ENCODE peak calls at places on chromosomes 13 and 19, in seven cellular contexts. V is activated naive CD8-positive, alpha-beta T cell treated with anti-CD3 and anti-CD28 coated beads, Interleukin-2, amount 50 U/mL, for 16 hours; T is cortex of kidney; P is germinal center; D is nucleus accumbens; M is activated T-helper 1 cell treated with anti-CD3 and anti-CD28 coated beads, Interleukin-12 subunit alpha, Interleukin-12 subunit beta, Interleukin-2, Interleukin-4 antibody, amounts not matched to agents 30 ng/mL and 10 ng/mL and 1 ng/mL, durations not matched to agents 14 hours and 24 hours and 36 hours; X is AG08395. S is an unnamed sample.

GRCh38 chr13:49958321-49958720 is 22.2 kb upstream of the SPRYD7 start:
- DNase-seq in V (no peak), T (no peak), P (no peak), D (no peak), M (no peak), X (no peak), S (no peak)

GRCh38 chr19:27901078-27901477 is 1311.9 kb downstream of the UQCRFS1 start:
- DNase-seq in V (no peak), T (no peak), P (no peak), D (no peak), M (no peak), X (no peak), S (no peak)

GRCh38 chr19:743168-743687 is 7.7 kb upstream of the MISP start:
- DNase-seq in V (no peak), T (no peak), P (no peak), D (no peak), M (no peak), X (no peak), S (no peak)

GRCh38 chr13:23588576-23589141 is 18.4 kb downstream of the TNFRSF19 start:
- DNase-seq in V (no peak), T (no peak), P (no peak), D (no peak), M (no peak), X (no peak), S (no peak)

GRCh38 chr19:45781282-45782161 is 768 bp downstream of the DMPK start:
- DNase-seq in V (no peak), T (no peak), P (no peak), D (no peak), M (no peak), X (peak), S (no peak)

GRCh38 chr19:4369109-4369887 is 25.9 kb downstream of the MPND start:
- DNase-seq in V (peak), T (no peak), P (peak), D (no peak), M (peak), X (peak), S (peak)

GRCh38 chr19:51807111-51807701 is 12.2 kb downstream of the FPR3 start:
- DNase-seq in V (no peak), T (no peak), P (no peak), D (no peak), M (no peak), X (peak), S (no peak)

GRCh38 chr19:4654437-4655361 is 15.4 kb downstream of the TNFAIP8L1 start:
- DNase-seq in V (no peak), T (no peak), P (no peak), D (no peak), M (no peak), X (no peak), S (no peak)

S was measured in stimulated activated CD8-positive, alpha-beta memory T cell treated with anti-CD3 and anti-CD28 coated beads, Interleukin-4, amount 100 ng/mL, for 4 hours.